ENCODE peak calls at places on chromosomes 6 and 20, in four cellular contexts. One of them, this sample, is unnamed.

GRCh38 chr20:17498181-17498580 is 33.0 kb downstream of the BFSP1 start:
- DNase-seq in brain microvascular endothelial cell: no peak
- DNase-seq in breast epithelium: no peak
- DNase-seq in RWPE1: no peak
- DNase-seq in this sample: no peak

GRCh38 chr20:43665466-43666176 is 1.3 kb upstream of the MYBL2 start:
- DNase-seq in brain microvascular endothelial cell: no peak
- DNase-seq in breast epithelium: no peak
- DNase-seq in RWPE1: no peak
- DNase-seq in this sample: no peak

GRCh38 chr20:48708116-48708515 is 119.7 kb downstream of the PREX1 start:
- DNase-seq in brain microvascular endothelial cell: no peak
- DNase-seq in breast epithelium: no peak
- DNase-seq in RWPE1: no peak
- DNase-seq in this sample: no peak

GRCh38 chr20:50304883-50305635 is 114.4 kb downstream of the CEBPB start:
- DNase-seq in brain microvascular endothelial cell: peak; percentile 82
- DNase-seq in breast epithelium: no peak
- DNase-seq in RWPE1: no peak
- DNase-seq in this sample: no peak

GRCh38 chr6:21246075-21246474 is 347.5 kb upstream of the SOX4 start:
- DNase-seq in brain microvascular endothelial cell: no peak
- DNase-seq in breast epithelium: no peak
- DNase-seq in RWPE1: no peak
- DNase-seq in this sample: no peak

GRCh38 chr20:621115-621756 is 11.1 kb upstream of the TCF15 start:
- DNase-seq in brain microvascular endothelial cell: peak; percentile 27
- DNase-seq in breast epithelium: no peak
- DNase-seq in RWPE1: peak; percentile 25
- DNase-seq in this sample: no peak

GRCh38 chr20:9228774-9229450 is 160.0 kb downstream of the PLCB4 start:
- DNase-seq in brain microvascular endothelial cell: no peak
- DNase-seq in breast epithelium: no peak
- DNase-seq in RWPE1: no peak
- DNase-seq in this sample: no peak

GRCh38 chr6:139164001-139164400 is 29.1 kb downstream of the HECA start:
- DNase-seq in brain microvascular endothelial cell: no peak
- DNase-seq in breast epithelium: no peak
- DNase-seq in RWPE1: no peak
- DNase-seq in this sample: no peak

GRCh38 chr20:49452011-49452482 is 30.4 kb downstream of the KCNB1 start:
- DNase-seq in brain microvascular endothelial cell: no peak
- DNase-seq in breast epithelium: no peak
- DNase-seq in RWPE1: peak; percentile 42
- DNase-seq in this sample: no peak

GRCh38 chr20:36744764-36745191 is 1.1 kb downstream of the NDRG3 start:
- DNase-seq in brain microvascular endothelial cell: peak; percentile 5
- DNase-seq in breast epithelium: no peak
- DNase-seq in RWPE1: peak; percentile 74
- DNase-seq in this sample: no peak

GRCh38 chr20:3160418-3160817 is 753 bp upstream of the FASTKD5 start:
- DNase-seq in brain microvascular endothelial cell: no peak
- DNase-seq in breast epithelium: no peak
- DNase-seq in RWPE1: no peak
- DNase-seq in this sample: no peak

GRCh38 chr6:109306733-109307132 is 75.5 kb downstream of the CD164 start:
- DNase-seq in brain microvascular endothelial cell: no peak
- DNase-seq in breast epithelium: no peak
- DNase-seq in RWPE1: no peak
- DNase-seq in this sample: no peak

GRCh38 chr6:75115501-75115900 is 90.4 kb downstream of the COL12A1 start:
- DNase-seq in brain microvascular endothelial cell: peak; percentile 71
- DNase-seq in breast epithelium: no peak
- DNase-seq in RWPE1: no peak
- DNase-seq in this sample: no peak

GRCh38 chr6:145816392-145816791 is 1.8 kb upstream of the FBXO30 start:
- DNase-seq in brain microvascular endothelial cell: no peak
- DNase-seq in breast epithelium: no peak
- DNase-seq in RWPE1: no peak
- DNase-seq in this sample: no peak

GRCh38 chr6:93294879-93295278 is 124.5 kb downstream of the EPHA7 start:
- DNase-seq in brain microvascular endothelial cell: no peak
- DNase-seq in breast epithelium: no peak
- DNase-seq in RWPE1: no peak
- DNase-seq in this sample: no peak

GRCh38 chr20:18511566-18511965 is 3.8 kb downstream of the SEC23B start:
- DNase-seq in brain microvascular endothelial cell: no peak
- DNase-seq in breast epithelium: no peak
- DNase-seq in RWPE1: no peak
- DNase-seq in this sample: no peak

GRCh38 chr6:154429711-154430110 is 73.1 kb upstream of the IPCEF1 start:
- DNase-seq in brain microvascular endothelial cell: no peak
- DNase-seq in breast epithelium: no peak
- DNase-seq in RWPE1: no peak
- DNase-seq in this sample: no peak

GRCh38 chr6:117791012-117791411 is 115.7 kb downstream of the NUS1 start:
- DNase-seq in brain microvascular endothelial cell: no peak
- DNase-seq in breast epithelium: no peak
- DNase-seq in RWPE1: no peak
- DNase-seq in this sample: no peak

GRCh38 chr20:18727032-18727508 is 86.5 kb upstream of the SCP2D1 start:
- DNase-seq in brain microvascular endothelial cell: no peak
- DNase-seq in breast epithelium: no peak
- DNase-seq in RWPE1: no peak
- DNase-seq in this sample: no peak

GRCh38 chr6:84411060-84411629 is 183.7 kb upstream of the CEP162 start:
- DNase-seq in brain microvascular endothelial cell: peak; percentile 54
- DNase-seq in breast epithelium: no peak
- DNase-seq in RWPE1: peak; percentile 22
- DNase-seq in this sample: no peak

GRCh38 chr6:87789198-87789899 is 87.3 kb upstream of the AKIRIN2 start:
- DNase-seq in brain microvascular endothelial cell: peak; percentile 50
- DNase-seq in breast epithelium: no peak
- DNase-seq in RWPE1: peak; percentile 78
- DNase-seq in this sample: no peak

GRCh38 chr20:19903168-19903676 is 113.9 kb upstream of the NAA20 start:
- DNase-seq in brain microvascular endothelial cell: peak; percentile 43
- DNase-seq in breast epithelium: peak; percentile 58
- DNase-seq in RWPE1: no peak
- DNase-seq in this sample: no peak

GRCh38 chr20:50673831-50674825 is 17.2 kb downstream of the RIPOR3 start:
- DNase-seq in brain microvascular endothelial cell: no peak
- DNase-seq in breast epithelium: no peak
- DNase-seq in RWPE1: no peak
- DNase-seq in this sample: no peak

GRCh38 chr6:166167801-166168615 is at the start of gene TBXT:
- DNase-seq in brain microvascular endothelial cell: no peak
- DNase-seq in breast epithelium: no peak
- DNase-seq in RWPE1: no peak
- DNase-seq in this sample: no peak

GRCh38 chr6:14910692-14911547 is 334.9 kb upstream of the JARID2 start:
- DNase-seq in brain microvascular endothelial cell: no peak
- DNase-seq in breast epithelium: no peak
- DNase-seq in RWPE1: no peak
- DNase-seq in this sample: no peak

GRCh38 chr6:142642651-142643050 is 302.3 kb downstream of the HIVEP2 start:
- DNase-seq in brain microvascular endothelial cell: peak; percentile 5
- DNase-seq in breast epithelium: no peak
- DNase-seq in RWPE1: no peak
- DNase-seq in this sample: no peak

GRCh38 chr6:75266716-75267291 is 17.8 kb downstream of the TMEM30A start:
- DNase-seq in brain microvascular endothelial cell: no peak
- DNase-seq in breast epithelium: no peak
- DNase-seq in RWPE1: peak; percentile 49
- DNase-seq in this sample: no peak

GRCh38 chr20:4956200-4956810 is 45.0 kb downstream of the SLC23A2 start:
- DNase-seq in brain microvascular endothelial cell: no peak
- DNase-seq in breast epithelium: no peak
- DNase-seq in RWPE1: peak; percentile 75
- DNase-seq in this sample: no peak

GRCh38 chr6:37615564-37616340 is 81.9 kb downstream of the MDGA1 start:
- DNase-seq in brain microvascular endothelial cell: peak; percentile 52
- DNase-seq in breast epithelium: no peak
- DNase-seq in RWPE1: no peak
- DNase-seq in this sample: no peak

GRCh38 chr20:34824861-34825529 is 456 bp downstream of the NCOA6 start:
- DNase-seq in brain microvascular endothelial cell: peak; percentile 5
- DNase-seq in breast epithelium: no peak
- DNase-seq in RWPE1: peak; percentile 60
- DNase-seq in this sample: peak; percentile 73

GRCh38 chr6:156126535-156126934 is 650.6 kb upstream of the ARID1B start:
- DNase-seq in brain microvascular endothelial cell: no peak
- DNase-seq in breast epithelium: no peak
- DNase-seq in RWPE1: no peak
- DNase-seq in this sample: no peak

GRCh38 chr6:2900821-2901644 is 2.1 kb downstream of the SERPINB9 start:
- DNase-seq in brain microvascular endothelial cell: no peak
- DNase-seq in breast epithelium: no peak
- DNase-seq in RWPE1: no peak
- DNase-seq in this sample: no peak

GRCh38 chr6:327538-328183 is 35.4 kb downstream of the DUSP22 start:
- DNase-seq in brain microvascular endothelial cell: no peak
- DNase-seq in breast epithelium: no peak
- DNase-seq in RWPE1: no peak
- DNase-seq in this sample: no peak

GRCh38 chr20:24584538-24585356 is 115.3 kb downstream of the SYNDIG1 start:
- DNase-seq in brain microvascular endothelial cell: no peak
- DNase-seq in breast epithelium: no peak
- DNase-seq in RWPE1: no peak
- DNase-seq in this sample: no peak

GRCh38 chr20:24206995-24207394 is 218.4 kb upstream of the GGTLC1 start:
- DNase-seq in brain microvascular endothelial cell: no peak
- DNase-seq in breast epithelium: no peak
- DNase-seq in RWPE1: no peak
- DNase-seq in this sample: no peak

GRCh38 chr6:113137411-113137810 is 719.7 kb upstream of the MARCKS start:
- DNase-seq in brain microvascular endothelial cell: no peak
- DNase-seq in breast epithelium: no peak
- DNase-seq in RWPE1: no peak
- DNase-seq in this sample: peak; percentile 39

GRCh38 chr20:5400164-5400762 is 83.5 kb upstream of the PROKR2 start:
- DNase-seq in brain microvascular endothelial cell: peak; percentile 48
- DNase-seq in breast epithelium: no peak
- DNase-seq in RWPE1: no peak
- DNase-seq in this sample: peak; percentile 49

GRCh38 chr6:109183109-109183508 is 87.8 kb downstream of the CEP57L1 start:
- DNase-seq in brain microvascular endothelial cell: no peak
- DNase-seq in breast epithelium: no peak
- DNase-seq in RWPE1: peak; percentile 15
- DNase-seq in this sample: no peak

GRCh38 chr6:127514396-127515227 is 4.5 kb downstream of the MTCL3 start:
- DNase-seq in brain microvascular endothelial cell: peak; percentile 69
- DNase-seq in breast epithelium: no peak
- DNase-seq in RWPE1: no peak
- DNase-seq in this sample: no peak

GRCh38 chr6:17714177-17714576 is 7.5 kb upstream of the NUP153 start:
- DNase-seq in brain microvascular endothelial cell: no peak
- DNase-seq in breast epithelium: no peak
- DNase-seq in RWPE1: no peak
- DNase-seq in this sample: no peak

GRCh38 chr6:32562931-32563330 is 26.7 kb downstream of the HLA-DRB1 start:
- DNase-seq in brain microvascular endothelial cell: no peak
- DNase-seq in breast epithelium: no peak
- DNase-seq in RWPE1: no peak
- DNase-seq in this sample: no peak
- TF ChIP-seq CTCF in brain microvascular endothelial cell: no peak
- TF ChIP-seq CTCF in breast epithelium: no peak
- TF ChIP-seq CTCF in RWPE1: no peak
- TF ChIP-seq CTCF in this sample: no peak

DNA sequence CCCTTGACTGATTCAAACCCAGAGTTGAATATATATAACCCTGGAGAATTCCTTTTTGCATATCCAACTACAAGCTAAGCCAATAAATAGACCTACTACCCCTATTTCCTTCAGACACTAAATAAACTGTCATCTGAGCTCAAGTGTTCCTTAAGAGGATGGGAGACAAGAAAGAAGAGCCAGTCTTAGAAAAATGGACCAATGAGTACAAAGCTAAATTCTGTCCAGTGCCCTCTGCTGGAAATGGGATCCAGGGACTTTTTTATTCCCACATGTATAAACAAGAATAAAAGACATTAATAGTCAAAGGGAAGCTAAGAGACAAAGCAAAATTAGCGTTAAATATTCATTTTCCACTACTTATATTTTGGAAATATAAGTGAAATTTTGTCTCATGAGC is 4.8 kb downstream of the PPP1R10 start:
- DNase-seq in brain microvascular endothelial cell: no peak
- DNase-seq in breast epithelium: no peak
- DNase-seq in RWPE1: no peak
- DNase-seq in this sample: no peak
- TF ChIP-seq CTCF in brain microvascular endothelial cell: peak; percentile 56
- TF ChIP-seq CTCF in breast epithelium: peak; percentile 13
- TF ChIP-seq CTCF in RWPE1: no peak
- TF ChIP-seq CTCF in this sample: no peak

GRCh38 chr20:46253391-46253790 is 54.9 kb downstream of the CDH22 start:
- DNase-seq in brain microvascular endothelial cell: no peak
- DNase-seq in breast epithelium: no peak
- DNase-seq in RWPE1: peak; percentile 33
- DNase-seq in this sample: no peak
- TF ChIP-seq CTCF in brain microvascular endothelial cell: peak; percentile 49
- TF ChIP-seq CTCF in breast epithelium: no peak
- TF ChIP-seq CTCF in RWPE1: no peak
- TF ChIP-seq CTCF in this sample: no peak

DNA sequence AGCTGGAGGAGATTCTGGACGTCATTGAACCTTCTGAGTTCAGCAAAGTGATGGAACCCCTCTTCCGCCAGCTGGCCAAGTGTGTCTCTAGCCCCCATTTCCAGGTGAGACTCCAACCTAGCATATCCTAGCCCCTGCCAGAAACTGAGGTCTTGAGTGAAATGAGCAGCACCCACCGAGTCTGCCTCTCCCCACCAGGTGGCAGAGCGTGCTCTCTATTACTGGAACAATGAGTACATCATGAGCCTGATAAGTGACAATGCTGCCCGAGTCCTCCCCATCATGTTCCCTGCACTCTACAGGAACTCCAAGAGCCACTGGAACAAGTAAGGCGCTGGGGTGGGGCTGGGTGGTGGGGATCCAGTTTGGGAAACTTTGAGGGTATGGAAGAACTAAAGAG is 4.6 kb downstream of the MEA1 start:
- DNase-seq in brain microvascular endothelial cell: peak; percentile 34
- DNase-seq in breast epithelium: no peak
- DNase-seq in RWPE1: no peak
- DNase-seq in this sample: no peak
- TF ChIP-seq CTCF in brain microvascular endothelial cell: peak; percentile 72
- TF ChIP-seq CTCF in breast epithelium: peak; percentile 25
- TF ChIP-seq CTCF in RWPE1: no peak
- TF ChIP-seq CTCF in this sample: no peak

GRCh38 chr6:9039258-9039657 is 603.9 kb upstream of the SLC35B3 start:
- DNase-seq in brain microvascular endothelial cell: no peak
- DNase-seq in breast epithelium: no peak
- DNase-seq in RWPE1: no peak
- DNase-seq in this sample: no peak
- TF ChIP-seq CTCF in brain microvascular endothelial cell: peak; percentile 13
- TF ChIP-seq CTCF in breast epithelium: no peak
- TF ChIP-seq CTCF in RWPE1: peak; percentile 13
- TF ChIP-seq CTCF in this sample: no peak

GRCh38 chr20:37903317-37904007 is 535 bp downstream of the VSTM2L start:
- DNase-seq in brain microvascular endothelial cell: no peak
- DNase-seq in breast epithelium: no peak
- DNase-seq in RWPE1: no peak
- DNase-seq in this sample: no peak
- TF ChIP-seq CTCF in brain microvascular endothelial cell: peak; percentile 17
- TF ChIP-seq CTCF in breast epithelium: no peak
- TF ChIP-seq CTCF in RWPE1: no peak
- TF ChIP-seq CTCF in this sample: peak; percentile 32

GRCh38 chr20:45971675-45972499 is at the start of gene ZNF335:
- DNase-seq in brain microvascular endothelial cell: peak; percentile 90
- DNase-seq in breast epithelium: peak; percentile 94
- DNase-seq in RWPE1: peak; percentile 100
- DNase-seq in this sample: peak; percentile 96
- TF ChIP-seq CTCF in brain microvascular endothelial cell: peak; percentile 27
- TF ChIP-seq CTCF in breast epithelium: peak; percentile 49
- TF ChIP-seq CTCF in RWPE1: no peak
- TF ChIP-seq CTCF in this sample: peak; percentile 63

This sample was measured in mesothelial cell of epicardium.